ENCODE peak calls at places on chromosome 15, in four cellular contexts. K is foreskin fibroblast, F is uterus, V is ovary. J is an unnamed sample.

GRCh38 chr15:87971076-87971475 is 285.5 kb downstream of the NTRK3 start:
- DNase-seq in V (no peak), F (no peak), K (no peak), J (no peak)

GRCh38 chr15:37078000-37078399 is 22.3 kb downstream of the MEIS2 start:
- DNase-seq in V (no peak), K (no peak), F (no peak), J (no peak)

GRCh38 chr15:34608517-34608916 is 25.1 kb upstream of the GOLGA8B start:
- DNase-seq in K (no peak), F (no peak), V (no peak), J (no peak)

GRCh38 chr15:49813615-49814014 is 192.8 kb downstream of the DTWD1 start:
- DNase-seq in K (no peak), F (no peak), V (no peak), J (no peak)

GRCh38 chr15:71789616-71790015 is 20.7 kb upstream of the NR2E3 start:
- DNase-seq in F (no peak), V (no peak), K (no peak), J (no peak)

GRCh38 chr15:43903864-43904290 is 77.1 kb downstream of the WDR76 start:
- DNase-seq in F (peak), K (peak), V (peak), J (peak)

GRCh38 chr15:66803182-66803729 is 101.2 kb downstream of the SMAD6 start:
- DNase-seq in V (peak), F (peak), K (peak), J (peak)

GRCh38 chr15:90306560-90306959 is 41.1 kb downstream of the NGRN start:
- DNase-seq in F (no peak), V (no peak), K (no peak), J (no peak)

GRCh38 chr15:77826006-77826695 is 193.4 kb upstream of the LINGO1 start:
- DNase-seq in F (no peak), K (no peak), V (no peak), J (no peak)

GRCh38 chr15:90529369-90530249 is at the start of gene CRTC3:
- DNase-seq in F (peak), V (peak), K (peak), J (no peak)

GRCh38 chr15:88428805-88429605 is 38.2 kb downstream of the MRPL46 start:
- DNase-seq in K (no peak), F (no peak), V (no peak), J (no peak)

GRCh38 chr15:53196235-53196634 is 406.1 kb upstream of the ONECUT1 start:
- DNase-seq in V (no peak), F (no peak), K (no peak), J (no peak)

GRCh38 chr15:85031086-85031943 is 49.7 kb downstream of the PDE8A start:
- DNase-seq in V (no peak), F (no peak), K (no peak), J (no peak)

GRCh38 chr15:68431037-68431791 is 749 bp downstream of the ITGA11 start:
- DNase-seq in F (peak), K (no peak), V (peak), J (no peak)

GRCh38 chr15:61871926-61872522 is 188.2 kb downstream of the VPS13C start:
- DNase-seq in K (peak), F (no peak), V (no peak), J (peak)
- TF ChIP-seq CTCF in K (peak), F (peak), V (no peak), J (peak)

GRCh38 chr15:92653366-92653765 is 2.2 kb downstream of the FAM174B start:
- DNase-seq in F (no peak), V (no peak), K (no peak), J (no peak)
- H3K4me3 ChIP-seq in F (no peak), V (no peak), K (no peak), J (no peak)

DNA sequence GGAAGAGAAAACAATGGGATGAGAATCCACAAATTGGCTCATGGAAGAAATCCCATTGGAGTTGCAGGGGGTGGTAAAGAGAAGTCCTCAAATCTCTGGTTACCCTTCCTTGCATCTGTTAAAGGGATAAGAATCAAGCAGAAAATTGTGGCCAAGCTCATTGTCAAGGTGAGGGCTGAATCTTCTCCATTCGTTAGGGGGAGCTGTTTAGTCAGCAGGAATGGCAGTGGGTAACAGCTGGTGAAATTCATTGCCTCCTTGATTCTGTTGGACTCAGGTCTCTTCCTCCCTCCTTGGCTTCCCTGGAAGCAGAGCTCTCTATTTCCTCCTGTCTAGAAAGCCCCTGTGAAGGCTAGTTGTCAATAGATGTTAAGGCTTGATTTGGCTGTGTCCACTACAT is 343.1 kb upstream of the SEMA6D start:
- DNase-seq in K (peak), V (no peak), F (no peak), J (no peak)
- TF ChIP-seq CTCF in K (peak), V (no peak), F (no peak), J (peak)

GRCh38 chr15:28920781-28921331 is 35.1 kb downstream of the APBA2 start:
- DNase-seq in F (no peak), K (no peak), V (no peak), J (no peak)
- H3K4me3 ChIP-seq in F (no peak), K (no peak), V (no peak), J (no peak)

GRCh38 chr15:69723404-69724097 is 270.9 kb downstream of the RPLP1 start:
- DNase-seq in K (no peak), F (no peak), V (no peak), J (no peak)
- TF ChIP-seq CTCF in K (no peak), F (no peak), V (no peak), J (peak)

DNA sequence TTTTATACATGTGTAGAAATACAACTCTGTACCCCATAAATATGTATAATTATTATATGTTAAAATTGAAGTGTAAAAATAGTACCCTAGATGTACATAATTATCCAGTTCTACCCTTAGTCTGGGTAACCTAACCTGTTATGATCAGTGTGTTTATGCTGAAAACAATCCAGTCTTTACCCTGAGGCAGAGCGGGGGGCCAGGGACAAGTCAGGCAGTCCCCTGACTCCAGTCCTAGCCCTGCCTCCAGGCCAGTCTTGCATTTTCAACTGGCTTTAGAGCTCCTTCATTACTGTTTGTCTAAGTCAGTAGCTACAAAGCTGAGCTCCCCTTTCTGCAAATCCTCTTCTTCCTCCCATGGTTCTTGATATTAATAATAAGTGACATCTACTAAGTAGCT is 3.1 kb downstream of the MESD start:
- DNase-seq in V (no peak), F (no peak), K (no peak), J (no peak)
- H3K4me3 ChIP-seq in V (no peak), F (no peak), K (no peak), J (no peak)

GRCh38 chr15:70201376-70201775 is 103.7 kb upstream of the TLE3 start:
- DNase-seq in K (no peak), V (no peak), F (no peak), J (no peak)

GRCh38 chr15:70200511-70200991 is 102.8 kb upstream of the TLE3 start:
- DNase-seq in F (no peak), K (no peak), V (no peak), J (no peak)

GRCh38 chr15:70206668-70207067 is 109.0 kb upstream of the TLE3 start:
- DNase-seq in K (no peak), F (no peak), V (no peak), J (no peak)

GRCh38 chr15:70202756-70203155 is 105.0 kb upstream of the TLE3 start:
- DNase-seq in F (no peak), V (no peak), K (no peak), J (no peak)

GRCh38 chr15:70203981-70204560 is 106.4 kb upstream of the TLE3 start:
- DNase-seq in V (no peak), K (no peak), F (no peak), J (no peak)
- TF ChIP-seq CTCF in V (no peak), K (no peak), F (no peak), J (no peak)

GRCh38 chr15:58501006-58501405 is 69.2 kb downstream of the LIPC start:
- DNase-seq in K (no peak), F (no peak), V (no peak), J (no peak)

GRCh38 chr15:58503139-58504027 is 71.6 kb downstream of the LIPC start:
- DNase-seq in F (no peak), K (no peak), V (no peak), J (no peak)

GRCh38 chr15:58498821-58499580 is 67.2 kb downstream of the LIPC start:
- DNase-seq in V (no peak), F (no peak), K (peak), J (peak)

GRCh38 chr15:58504674-58505234 is 73.0 kb downstream of the LIPC start:
- DNase-seq in V (no peak), K (no peak), F (no peak), J (no peak)

GRCh38 chr15:58501636-58502178 is 69.9 kb downstream of the LIPC start:
- DNase-seq in K (no peak), V (no peak), F (peak), J (no peak)
- H3K4me3 ChIP-seq in K (no peak), V (no peak), F (no peak), J (no peak)

GRCh38 chr15:39313881-39314280 is 267.0 kb upstream of the THBS1 start:
- DNase-seq in V (no peak), F (no peak), K (no peak), J (no peak)

GRCh38 chr15:39310633-39311032 is 270.2 kb upstream of the THBS1 start:
- DNase-seq in F (no peak), K (peak), V (no peak), J (no peak)

GRCh38 chr15:39315200-39315599 is 265.7 kb upstream of the THBS1 start:
- DNase-seq in K (no peak), F (no peak), V (no peak), J (no peak)

GRCh38 chr15:39313467-39313866 is 267.4 kb upstream of the THBS1 start:
- DNase-seq in K (no peak), V (no peak), F (no peak), J (no peak)

DNA sequence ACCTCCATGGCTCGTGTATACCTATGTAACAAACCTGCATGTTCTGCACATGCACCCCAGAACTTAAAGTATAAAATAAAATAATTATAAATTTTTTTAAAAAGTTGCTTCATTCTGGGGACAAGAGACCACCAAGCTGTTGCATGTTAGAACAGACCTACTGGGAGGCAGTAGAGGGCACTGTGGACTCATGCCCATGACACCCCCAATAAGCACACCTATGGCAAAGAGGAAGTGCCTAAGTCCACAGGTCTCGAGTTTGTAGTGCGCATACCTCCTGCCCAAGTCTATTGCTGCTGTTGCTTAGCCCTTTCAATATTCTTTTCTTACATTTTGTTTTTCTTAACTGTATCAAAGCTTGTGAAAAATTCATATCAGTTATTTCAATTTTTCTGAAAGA is 267.9 kb upstream of the THBS1 start:
- DNase-seq in K (no peak), F (no peak), V (no peak), J (no peak)
- TF ChIP-seq CTCF in K (no peak), F (no peak), V (no peak), J (peak)